ENCODE peak calls at places on chromosomes 7 and 10, in four cellular contexts. One of them, this sample, is unnamed.

GRCh38 chr10:79239275-79239779 is 107.9 kb upstream of the PPIF start:
- DNase-seq in testis: peak; percentile 61
- DNase-seq in sigmoid colon: peak; percentile 89
- DNase-seq in HL-60: no peak
- DNase-seq in this sample: no peak

GRCh38 chr10:50461123-50461522 is 162.6 kb downstream of the SGMS1 start:
- DNase-seq in testis: no peak
- DNase-seq in sigmoid colon: no peak
- DNase-seq in HL-60: no peak
- DNase-seq in this sample: no peak

GRCh38 chr10:103333934-103334520 is 16.9 kb downstream of the PCGF6 start:
- DNase-seq in testis: no peak
- DNase-seq in sigmoid colon: no peak
- DNase-seq in HL-60: no peak
- DNase-seq in this sample: no peak

GRCh38 chr10:133474833-133475734 is 21.3 kb downstream of the SCART1 start:
- DNase-seq in testis: no peak
- DNase-seq in sigmoid colon: no peak
- DNase-seq in HL-60: no peak
- DNase-seq in this sample: no peak

GRCh38 chr10:132677096-132677904 is 108.6 kb downstream of the NKX6-2 start:
- DNase-seq in testis: peak; percentile 12
- DNase-seq in sigmoid colon: peak; percentile 56
- DNase-seq in HL-60: no peak
- DNase-seq in this sample: no peak

GRCh38 chr10:127577878-127578627 is 28.9 kb downstream of the NPS start:
- DNase-seq in testis: no peak
- DNase-seq in sigmoid colon: no peak
- DNase-seq in HL-60: no peak
- DNase-seq in this sample: no peak

GRCh38 chr10:16854623-16855022 is 37.4 kb upstream of the RSU1 start:
- DNase-seq in testis: no peak
- DNase-seq in sigmoid colon: no peak
- DNase-seq in HL-60: no peak
- DNase-seq in this sample: no peak

GRCh38 chr10:129605986-129606518 is 139.0 kb downstream of the MGMT start:
- DNase-seq in testis: no peak
- DNase-seq in sigmoid colon: no peak
- DNase-seq in HL-60: no peak
- DNase-seq in this sample: no peak

GRCh38 chr7:129218514-129219036 is 6.3 kb upstream of the AHCYL2 start:
- DNase-seq in testis: peak; percentile 95
- DNase-seq in sigmoid colon: peak; percentile 90
- DNase-seq in HL-60: no peak
- DNase-seq in this sample: peak; percentile 82

GRCh38 chr7:101754432-101755159 is 62.8 kb upstream of the CUX1 start:
- DNase-seq in testis: no peak
- DNase-seq in sigmoid colon: no peak
- DNase-seq in HL-60: no peak
- DNase-seq in this sample: no peak

GRCh38 chr10:78549536-78549935 is 515.9 kb downstream of the RPS24 start:
- DNase-seq in testis: no peak
- DNase-seq in sigmoid colon: no peak
- DNase-seq in HL-60: no peak
- DNase-seq in this sample: no peak

GRCh38 chr10:14761372-14761771 is 13.3 kb downstream of the FAM107B start:
- DNase-seq in testis: no peak
- DNase-seq in sigmoid colon: no peak
- DNase-seq in HL-60: no peak
- DNase-seq in this sample: no peak

GRCh38 chr7:2821161-2821841 is 22.8 kb downstream of the GNA12 start:
- DNase-seq in testis: no peak
- DNase-seq in sigmoid colon: peak; percentile 49
- DNase-seq in HL-60: no peak
- DNase-seq in this sample: no peak

GRCh38 chr10:26573674-26574073 is 123.8 kb upstream of the PDSS1 start:
- DNase-seq in testis: no peak
- DNase-seq in sigmoid colon: no peak
- DNase-seq in HL-60: no peak
- DNase-seq in this sample: no peak

GRCh38 chr10:132860527-132860926 is 74.6 kb upstream of the NKX6-2 start:
- DNase-seq in testis: no peak
- DNase-seq in sigmoid colon: no peak
- DNase-seq in HL-60: no peak
- DNase-seq in this sample: no peak

GRCh38 chr7:16961650-16962049 is 79.9 kb upstream of the AGR3 start:
- DNase-seq in testis: no peak
- DNase-seq in sigmoid colon: no peak
- DNase-seq in HL-60: no peak
- DNase-seq in this sample: no peak

GRCh38 chr10:1631282-1631681 is 106.0 kb downstream of the ADARB2 start:
- DNase-seq in testis: no peak
- DNase-seq in sigmoid colon: peak; percentile 46
- DNase-seq in HL-60: no peak
- DNase-seq in this sample: no peak

GRCh38 chr7:108598153-108598552 is 28.5 kb downstream of the DNAJB9 start:
- DNase-seq in testis: no peak
- DNase-seq in sigmoid colon: no peak
- DNase-seq in HL-60: no peak
- DNase-seq in this sample: no peak

GRCh38 chr7:137996386-137996851 is 5.5 kb downstream of the CREB3L2 start:
- DNase-seq in testis: no peak
- DNase-seq in sigmoid colon: no peak
- DNase-seq in HL-60: peak; percentile 47
- DNase-seq in this sample: no peak

GRCh38 chr7:127702253-127702652 is 50.3 kb downstream of the SND1 start:
- DNase-seq in testis: no peak
- DNase-seq in sigmoid colon: no peak
- DNase-seq in HL-60: no peak
- DNase-seq in this sample: no peak

GRCh38 chr7:156173346-156173745 is 361.1 kb upstream of the SHH start:
- DNase-seq in testis: no peak
- DNase-seq in sigmoid colon: no peak
- DNase-seq in HL-60: no peak
- DNase-seq in this sample: no peak

GRCh38 chr10:121362026-121362425 is 236.2 kb downstream of the FGFR2 start:
- DNase-seq in testis: no peak
- DNase-seq in sigmoid colon: no peak
- DNase-seq in HL-60: no peak
- DNase-seq in this sample: no peak

GRCh38 chr10:58347967-58348366 is 13.2 kb downstream of the UBE2D1 start:
- DNase-seq in testis: no peak
- DNase-seq in sigmoid colon: no peak
- DNase-seq in HL-60: no peak
- DNase-seq in this sample: no peak

GRCh38 chr10:61451357-61451756 is 1.8 kb downstream of the TMEM26 start:
- DNase-seq in testis: no peak
- DNase-seq in sigmoid colon: no peak
- DNase-seq in HL-60: no peak
- DNase-seq in this sample: no peak

GRCh38 chr10:95539560-95540284 is 21.4 kb downstream of the SORBS1 start:
- DNase-seq in testis: no peak
- DNase-seq in sigmoid colon: no peak
- DNase-seq in HL-60: no peak
- DNase-seq in this sample: no peak

GRCh38 chr10:104109908-104110662 is 11.9 kb upstream of the SFR1 start:
- DNase-seq in testis: no peak
- DNase-seq in sigmoid colon: no peak
- DNase-seq in HL-60: no peak
- DNase-seq in this sample: no peak

GRCh38 chr10:120966657-120967045 is 115.5 kb downstream of the WDR11 start:
- DNase-seq in testis: no peak
- DNase-seq in sigmoid colon: no peak
- DNase-seq in HL-60: no peak
- DNase-seq in this sample: no peak

GRCh38 chr10:988667-989545 is 672 bp downstream of the GTPBP4 start:
- DNase-seq in testis: no peak
- DNase-seq in sigmoid colon: no peak
- DNase-seq in HL-60: no peak
- DNase-seq in this sample: peak; percentile 47

DNA sequence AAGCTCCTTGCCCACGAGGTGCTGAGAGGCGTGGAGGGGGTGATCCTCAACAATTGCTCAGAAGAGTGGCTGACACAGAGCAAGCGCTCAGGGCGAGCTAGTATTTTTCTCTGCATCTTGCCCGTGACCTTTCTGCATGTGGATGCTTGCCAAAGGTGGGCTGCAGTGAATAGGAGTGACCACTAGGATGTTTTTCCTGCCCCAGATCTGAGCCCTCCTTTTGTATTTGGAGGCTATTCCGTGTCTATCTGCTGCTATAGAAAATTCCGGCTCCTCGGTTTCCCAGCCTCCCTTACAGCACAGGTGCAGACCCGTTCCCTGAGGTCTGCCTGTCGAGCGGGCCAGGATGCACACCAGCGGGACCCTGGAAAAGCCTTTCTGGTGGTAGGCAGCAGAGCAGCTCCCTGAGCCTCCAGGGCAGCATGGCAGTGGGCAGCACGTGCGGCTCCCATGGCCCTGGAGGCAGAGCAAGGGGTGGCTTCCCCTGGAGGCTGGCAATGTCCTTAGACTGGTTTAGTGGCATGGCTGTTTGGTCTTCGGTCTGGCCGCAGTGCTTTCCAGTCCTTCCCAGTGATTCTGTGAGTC is 145.1 kb upstream of the PCBD1 start:
- DNase-seq in testis: no peak
- DNase-seq in sigmoid colon: peak; percentile 39
- DNase-seq in HL-60: no peak
- DNase-seq in this sample: no peak
- TF ChIP-seq CTCF in testis: no peak
- TF ChIP-seq CTCF in sigmoid colon: no peak
- TF ChIP-seq CTCF in HL-60: no peak
- TF ChIP-seq CTCF in this sample: no peak

GRCh38 chr7:87312215-87312865 is 33.1 kb upstream of the CROT start:
- DNase-seq in testis: peak; percentile 62
- DNase-seq in sigmoid colon: no peak
- DNase-seq in HL-60: peak; percentile 11
- DNase-seq in this sample: peak; percentile 22
- TF ChIP-seq CTCF in testis: peak; percentile 86
- TF ChIP-seq CTCF in sigmoid colon: peak; percentile 87
- TF ChIP-seq CTCF in HL-60: peak; percentile 93
- TF ChIP-seq CTCF in this sample: peak; percentile 72

GRCh38 chr7:116211006-116211912 is 920 bp downstream of the TES start:
- DNase-seq in testis: peak; percentile 84
- DNase-seq in sigmoid colon: peak; percentile 91
- DNase-seq in HL-60: peak; percentile 55
- DNase-seq in this sample: no peak
- TF ChIP-seq CTCF in testis: no peak
- TF ChIP-seq CTCF in sigmoid colon: no peak
- TF ChIP-seq CTCF in HL-60: no peak
- TF ChIP-seq CTCF in this sample: no peak

DNA sequence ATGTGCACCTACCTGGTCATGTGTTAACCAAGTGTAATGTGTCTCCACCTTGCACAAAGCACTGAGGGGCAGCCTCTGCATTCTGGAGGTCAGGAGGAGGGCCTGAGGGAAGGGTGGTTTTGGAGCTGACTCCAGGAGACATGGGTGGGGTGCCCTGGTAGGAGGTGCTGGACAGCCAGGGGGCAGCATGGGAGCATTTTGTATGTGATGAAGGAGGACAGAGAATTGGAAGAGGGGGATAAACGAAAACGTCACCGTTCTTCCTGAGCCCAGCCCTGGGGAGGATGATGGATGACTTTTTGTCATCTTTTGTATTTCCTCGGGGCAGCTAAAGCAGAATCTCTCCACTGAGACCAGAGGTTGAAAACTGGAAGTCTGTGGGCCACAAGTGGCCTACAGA is 242.3 kb downstream of the VTI1A start:
- DNase-seq in testis: no peak
- DNase-seq in sigmoid colon: no peak
- DNase-seq in HL-60: no peak
- DNase-seq in this sample: no peak
- TF ChIP-seq CTCF in testis: no peak
- TF ChIP-seq CTCF in sigmoid colon: no peak
- TF ChIP-seq CTCF in HL-60: no peak
- TF ChIP-seq CTCF in this sample: peak; percentile 14

DNA sequence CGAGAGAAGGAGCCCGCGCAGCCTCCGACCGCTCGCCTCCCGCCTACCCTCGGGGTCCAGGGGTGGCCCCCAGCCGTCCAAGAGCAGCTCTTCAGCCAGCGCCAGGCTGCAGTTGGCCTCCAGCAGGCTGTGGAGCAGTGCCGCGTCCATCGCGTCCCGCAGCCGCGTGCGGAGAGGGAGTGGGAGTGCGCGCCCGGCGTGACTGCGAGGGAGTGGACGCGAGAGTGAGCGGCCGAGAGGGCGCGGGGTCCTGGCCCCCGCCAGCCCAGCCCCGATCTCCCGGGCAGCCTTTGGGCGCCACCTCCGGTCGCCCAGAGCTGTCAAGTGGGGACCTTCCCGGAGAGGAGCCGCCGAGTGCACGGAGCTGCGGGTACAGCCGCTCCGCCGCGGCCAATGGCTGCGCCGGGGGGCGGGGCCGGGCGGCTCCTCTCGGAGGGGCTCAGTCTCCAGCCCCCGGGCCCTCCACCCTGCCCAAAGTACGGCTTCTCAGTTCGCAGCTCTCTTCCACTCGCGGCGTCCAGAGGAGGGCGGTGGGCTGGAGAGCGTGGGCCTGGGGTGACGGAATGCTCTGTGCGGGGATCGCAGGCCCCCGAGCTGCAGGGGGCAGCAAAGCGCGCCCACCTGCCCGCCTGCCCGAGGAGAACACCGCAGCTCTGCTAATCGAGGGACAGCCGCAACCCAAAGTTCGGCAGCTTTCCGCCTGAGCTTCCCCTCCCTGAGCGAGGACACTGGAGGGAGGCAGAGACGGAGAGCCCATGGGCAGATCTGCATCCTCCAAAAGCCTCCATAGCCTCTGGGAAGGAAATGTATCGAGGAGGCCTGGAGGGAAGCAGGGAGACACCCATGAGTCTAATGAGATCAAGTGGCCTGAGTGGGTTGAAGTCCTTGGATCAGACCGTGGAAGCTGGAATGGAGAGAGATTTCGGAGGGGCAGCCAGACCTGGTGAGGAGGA is at the start of gene CRHR2:
- DNase-seq in testis: peak; percentile 25
- DNase-seq in sigmoid colon: no peak
- DNase-seq in HL-60: no peak
- DNase-seq in this sample: peak; percentile 63
- TF ChIP-seq CTCF in testis: no peak
- TF ChIP-seq CTCF in sigmoid colon: no peak
- TF ChIP-seq CTCF in HL-60: no peak
- TF ChIP-seq CTCF in this sample: peak; percentile 44